ENCODE peak calls at places on chromosomes 3 and 15, in four cellular contexts. A is cardiac muscle cell; Y is right cardiac atrium; E is CD4-positive, CD25-positive, alpha-beta regulatory T cell. R is an unnamed sample.

GRCh38 chr15:89888214-89888804 is 5.5 kb downstream of the AP3S2 start:
- DNase-seq in A (peak; percentile 74), Y (no peak), E (peak; percentile 29), R (peak; percentile 25)

GRCh38 chr15:41559489-41560177 is 621 bp downstream of the TYRO3 start:
- DNase-seq in A (no peak), Y (peak; percentile 41), E (no peak), R (no peak)

GRCh38 chr15:88043396-88043795 is 213.1 kb downstream of the NTRK3 start:
- DNase-seq in A (no peak), Y (no peak), E (no peak), R (no peak)

GRCh38 chr15:56978898-56979662 is 60.6 kb downstream of the TCF12 start:
- DNase-seq in A (no peak), Y (no peak), E (no peak), R (no peak)

GRCh38 chr3:168095611-168096209 is at the start of gene GOLIM4:
- DNase-seq in A (peak; percentile 98), Y (peak; percentile 98), E (peak; percentile 49), R (peak; percentile 92)

GRCh38 chr3:113867506-113867905 is 28.9 kb downstream of the GRAMD1C start:
- DNase-seq in A (no peak), Y (no peak), E (no peak), R (no peak)

GRCh38 chr3:2099028-2099671 is 484 bp downstream of the CNTN4 start:
- DNase-seq in A (no peak), Y (peak; percentile 22), E (no peak), R (no peak)

GRCh38 chr15:89136818-89137772 is 48.8 kb downstream of the ABHD2 start:
- DNase-seq in A (no peak), Y (peak; percentile 38), E (peak; percentile 22), R (no peak)

GRCh38 chr3:72375237-72376154 is 472.7 kb downstream of the SHQ1 start:
- DNase-seq in A (no peak), Y (no peak), E (peak; percentile 78), R (no peak)

GRCh38 chr3:57694146-57694545 is 1.3 kb upstream of the DENND6A start:
- DNase-seq in A (no peak), Y (no peak), E (no peak), R (no peak)

GRCh38 chr15:31279221-31280036 is 47.2 kb upstream of the KLF13 start:
- DNase-seq in A (no peak), Y (no peak), E (no peak), R (no peak)

GRCh38 chr15:90664650-90665287 is 52.4 kb upstream of the BLM start:
- DNase-seq in A (peak; percentile 61), Y (peak; percentile 73), E (no peak), R (no peak)

GRCh38 chr3:117873236-117873635 is 1161.4 kb downstream of the IGSF11 start:
- DNase-seq in A (peak; percentile 58), Y (peak; percentile 19), E (no peak), R (no peak)

GRCh38 chr3:23019596-23020300 is 183.4 kb upstream of the UBE2E2 start:
- DNase-seq in A (peak; percentile 76), Y (peak; percentile 28), E (no peak), R (no peak)

GRCh38 chr3:101383156-101383575 is 62.8 kb upstream of the IMPG2 start:
- DNase-seq in A (peak; percentile 28), Y (no peak), E (no peak), R (no peak)

GRCh38 chr15:82020588-82020987 is 25.2 kb downstream of the MEX3B start:
- DNase-seq in A (no peak), Y (no peak), E (no peak), R (no peak)

GRCh38 chr15:32781781-32782180 is 64.0 kb downstream of the GREM1 start:
- DNase-seq in A (no peak), Y (no peak), E (no peak), R (no peak)

GRCh38 chr3:86951343-86951742 is 39.6 kb downstream of the VGLL3 start:
- DNase-seq in A (no peak), Y (no peak), E (no peak), R (no peak)

GRCh38 chr3:79247367-79248103 is 520.3 kb downstream of the ROBO1 start:
- DNase-seq in A (peak; percentile 57), Y (no peak), E (no peak), R (no peak)

GRCh38 chr3:124995460-124995994 is 60.3 kb downstream of the HEG1 start:
- DNase-seq in A (peak; percentile 61), Y (peak; percentile 44), E (peak; percentile 68), R (no peak)

GRCh38 chr15:40334541-40334940 is 6.2 kb downstream of the CCDC9B start:
- DNase-seq in A (no peak), Y (no peak), E (no peak), R (no peak)

GRCh38 chr3:138881233-138881632 is 46.5 kb upstream of the PIK3CB start:
- DNase-seq in A (no peak), Y (no peak), E (no peak), R (no peak)

GRCh38 chr3:15860014-15860934 is 62.5 kb upstream of the ANKRD28 start:
- DNase-seq in A (peak; percentile 46), Y (peak; percentile 17), E (peak; percentile 45), R (no peak)

GRCh38 chr15:69298354-69298696 is 387 bp upstream of the PAQR5 start:
- DNase-seq in A (no peak), Y (no peak), E (no peak), R (no peak)
- H3K4me3 ChIP-seq in A (peak overlapping the region; percentile 57), Y (no peak overlapping the region), E (no peak overlapping the region), R (peak overlapping the region; percentile 42)

DNA sequence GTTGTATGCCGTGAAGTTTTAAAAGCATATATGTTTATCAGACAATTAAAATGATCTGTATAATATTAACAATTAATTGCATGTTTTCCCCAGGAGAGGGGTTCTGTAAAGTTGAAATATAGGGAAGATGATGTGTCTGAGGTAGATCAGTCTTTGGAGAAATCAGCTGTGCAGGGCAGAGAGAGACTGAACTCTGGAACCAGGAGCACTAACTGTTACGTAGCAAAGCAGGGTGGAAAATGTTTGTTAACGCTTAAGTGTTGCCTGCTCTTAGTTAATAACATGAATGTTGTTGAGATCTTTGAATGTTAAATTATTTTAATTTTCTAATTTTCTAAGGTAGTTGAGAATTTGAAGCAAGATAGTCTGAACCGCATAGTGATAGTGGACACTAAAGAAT is 57.5 kb downstream of the NEO1 start:
- DNase-seq in A (no peak), Y (no peak), E (no peak), R (no peak)
- H3K4me3 ChIP-seq in A (no peak overlapping the region), Y (no peak overlapping the region), E (no peak overlapping the region), R (no peak overlapping the region)

GRCh38 chr3:36765104-36765503 is 751 bp upstream of the DCLK3 start:
- DNase-seq in A (no peak), Y (no peak), E (no peak), R (no peak)

GRCh38 chr3:36764704-36765038 is 318 bp upstream of the DCLK3 start:
- DNase-seq in A (no peak), Y (no peak), E (no peak), R (no peak)

GRCh38 chr3:36763111-36763849 is 1.1 kb downstream of the DCLK3 start:
- DNase-seq in A (no peak), Y (no peak), E (no peak), R (no peak)

GRCh38 chr3:36769926-36770325 is 5.6 kb upstream of the DCLK3 start:
- DNase-seq in A (no peak), Y (no peak), E (no peak), R (no peak)

GRCh38 chr3:36763850-36764703 is at the start of gene DCLK3:
- DNase-seq in A (peak; percentile 7), Y (peak; percentile 19), E (peak; percentile 5), R (no peak)
- H3K4me3 ChIP-seq in A (peak within 1 kb of the TSS; percentile 42), Y (peak within 1 kb of the TSS; percentile 55), E (no peak within 1 kb of the TSS), R (peak within 1 kb of the TSS; percentile 39)

GRCh38 chr3:127597020-127597771 is 1.0 kb upstream of the MCM2 start:
- DNase-seq in A (no peak), Y (no peak), E (peak; percentile 9), R (no peak)
- H3K4me3 ChIP-seq in A (no peak overlapping the region), Y (no peak overlapping the region), E (no peak overlapping the region), R (no peak overlapping the region)

GRCh38 chr3:172071780-172072179 is 32.4 kb downstream of the FNDC3B start:
- DNase-seq in A (peak; percentile 67), Y (no peak), E (no peak), R (no peak)

GRCh38 chr3:172070799-172071198 is 31.4 kb downstream of the FNDC3B start:
- DNase-seq in A (no peak), Y (no peak), E (no peak), R (no peak)

GRCh38 chr3:172069473-172069872 is 30.1 kb downstream of the FNDC3B start:
- DNase-seq in A (no peak), Y (no peak), E (no peak), R (no peak)

GRCh38 chr3:172068977-172069376 is 29.6 kb downstream of the FNDC3B start:
- DNase-seq in A (no peak), Y (no peak), E (no peak), R (no peak)

GRCh38 chr3:172070269-172070668 is 30.9 kb downstream of the FNDC3B start:
- DNase-seq in A (peak; percentile 47), Y (no peak), E (no peak), R (no peak)
- H3K4me3 ChIP-seq in A (no peak overlapping the region), Y (no peak overlapping the region), E (no peak overlapping the region), R (no peak overlapping the region)